ENCODE peak calls at places on chromosomes 1 and 21, in five cellular contexts. F is stomach; T is ELR; G is lower lobe of right lung; E is stimulated activated CD8-positive, alpha-beta memory T cell treated with anti-CD3 and anti-CD28 coated beads, Interleukin-4, amount 100 ng/mL, for 24 hours. C is an unnamed sample.

GRCh38 chr21:22554690-22555316 is 1556.6 kb downstream of the NCAM2 start:
- DNase-seq in T (peak), G (no peak), F (no peak), E (no peak), C (no peak)

GRCh38 chr1:209207126-209207700 is 376.3 kb upstream of the CAMK1G start:
- DNase-seq in G (no peak), F (no peak), E (no peak), T (peak), C (no peak)

GRCh38 chr1:110370827-110371226 is 20.0 kb downstream of the SLC16A4 start:
- DNase-seq in G (no peak), T (peak), E (no peak), F (no peak), C (no peak)

GRCh38 chr1:12387641-12388040 is 157.8 kb downstream of the VPS13D start:
- DNase-seq in T (no peak), F (no peak), G (no peak), E (no peak), C (no peak)

GRCh38 chr21:19065164-19065563 is 661.6 kb upstream of the TMPRSS15 start:
- DNase-seq in E (no peak), T (no peak), G (no peak), F (no peak), C (no peak)

GRCh38 chr1:1337793-1338147 is 6.7 kb downstream of the TAS1R3 start:
- DNase-seq in G (no peak), T (no peak), F (peak), E (peak), C (no peak)

GRCh38 chr1:240084337-240084736 is 7.3 kb upstream of the FMN2 start:
- DNase-seq in F (no peak), T (no peak), E (no peak), G (no peak), C (no peak)

GRCh38 chr1:53365405-53366063 is 37.7 kb upstream of the LRP8 start:
- DNase-seq in E (no peak), T (no peak), F (peak), G (peak), C (no peak)

GRCh38 chr1:242185728-242186127 is 186.8 kb upstream of the MAP1LC3C start:
- DNase-seq in G (no peak), F (no peak), T (no peak), E (no peak), C (peak)